ENCODE peak calls at places on chromosome 10, in five cellular contexts. C, Q, I, F and Z are unnamed samples.

GRCh38 chr10:78350286-78350685 is 316.6 kb downstream of the RPS24 start:
- DNase-seq in C (no peak), Q (no peak), I (no peak), F (no peak), Z (no peak)

GRCh38 chr10:132883391-132883881 is 58.9 kb downstream of the CFAP46 start:
- DNase-seq in C (no peak), Q (no peak), I (no peak), F (no peak), Z (no peak)

GRCh38 chr10:126058507-126058906 is 162.1 kb downstream of the FANK1 start:
- DNase-seq in C (no peak), Q (no peak), I (no peak), F (no peak), Z (peak)

GRCh38 chr10:72334196-72334831 is 20.4 kb downstream of the DNAJB12 start:
- DNase-seq in C (peak), Q (peak), I (no peak), F (no peak), Z (peak)

GRCh38 chr10:110664483-110665420 is 20.6 kb downstream of the RBM20 start:
- DNase-seq in C (no peak), Q (no peak), I (no peak), F (no peak), Z (no peak)

GRCh38 chr10:73819513-73820093 is 8.2 kb upstream of the NDST2 start:
- DNase-seq in C (no peak), Q (no peak), I (no peak), F (no peak), Z (no peak)

GRCh38 chr10:16612148-16612742 is 90.6 kb upstream of the C1QL3 start:
- DNase-seq in C (no peak), Q (no peak), I (no peak), F (peak), Z (no peak)

GRCh38 chr10:97435211-97435610 is 9.2 kb downstream of the PGAM1 start:
- DNase-seq in C (no peak), Q (no peak), I (no peak), F (no peak), Z (no peak)

GRCh38 chr10:63103971-63104409 is 29.1 kb upstream of the NRBF2 start:
- DNase-seq in C (no peak), Q (no peak), I (no peak), F (peak), Z (no peak)

GRCh38 chr10:70589762-70590662 is 12.5 kb downstream of the PRF1 start:
- DNase-seq in C (no peak), Q (no peak), I (no peak), F (no peak), Z (no peak)

GRCh38 chr10:113958631-113959382 is 84.9 kb upstream of the ADRB1 start:
- DNase-seq in C (no peak), Q (no peak), I (peak), F (no peak), Z (peak)

GRCh38 chr10:78937800-78938694 is 130.7 kb upstream of the ZMIZ1 start:
- DNase-seq in C (no peak), Q (no peak), I (no peak), F (no peak), Z (no peak)